ENCODE peak calls at places on chromosomes 6 and 20, in eight cellular contexts. One of them, this sample, is unnamed.

GRCh38 chr6:96381246-96381645 is 140.4 kb upstream of the UFL1 start:
- DNase-seq in SW 1271: no peak
- DNase-seq in mammary epithelial cell: no peak
- DNase-seq in cardiac fibroblast: no peak
- DNase-seq in left cardiac atrium: no peak
- DNase-seq in endothelial cell of umbilical vein: no peak
- DNase-seq in activated CD8-positive, alpha-beta memory T cell treated with anti-CD3 and anti-CD28 coated beads for 24 hours: no peak
- DNase-seq in stimulated activated CD4-positive, alpha-beta T cell treated with anti-CD3 and anti-CD28 coated beads, Interleukin-2, amount 100 ng/mL, for 48 hours: no peak
- DNase-seq in this sample: no peak

GRCh38 chr6:22079788-22080187 is 217.0 kb downstream of the PRL start:
- DNase-seq in mammary epithelial cell: no peak
- DNase-seq in endothelial cell of umbilical vein: no peak
- DNase-seq in SW 1271: no peak
- DNase-seq in activated CD8-positive, alpha-beta memory T cell treated with anti-CD3 and anti-CD28 coated beads for 24 hours: no peak
- DNase-seq in left cardiac atrium: peak; percentile 24
- DNase-seq in stimulated activated CD4-positive, alpha-beta T cell treated with anti-CD3 and anti-CD28 coated beads, Interleukin-2, amount 100 ng/mL, for 48 hours: no peak
- DNase-seq in cardiac fibroblast: peak; percentile 87
- DNase-seq in this sample: peak; percentile 49

GRCh38 chr20:62603021-62603906 is 39.0 kb upstream of the SLCO4A1 start:
- DNase-seq in cardiac fibroblast: no peak
- DNase-seq in endothelial cell of umbilical vein: peak; percentile 86
- DNase-seq in stimulated activated CD4-positive, alpha-beta T cell treated with anti-CD3 and anti-CD28 coated beads, Interleukin-2, amount 100 ng/mL, for 48 hours: no peak
- DNase-seq in activated CD8-positive, alpha-beta memory T cell treated with anti-CD3 and anti-CD28 coated beads for 24 hours: peak; percentile 79
- DNase-seq in left cardiac atrium: peak; percentile 72
- DNase-seq in mammary epithelial cell: peak; percentile 61
- DNase-seq in SW 1271: no peak
- DNase-seq in this sample: peak; percentile 88

GRCh38 chr20:59398552-59399265 is 98.3 kb downstream of the EDN3 start:
- DNase-seq in endothelial cell of umbilical vein: no peak
- DNase-seq in cardiac fibroblast: no peak
- DNase-seq in activated CD8-positive, alpha-beta memory T cell treated with anti-CD3 and anti-CD28 coated beads for 24 hours: no peak
- DNase-seq in stimulated activated CD4-positive, alpha-beta T cell treated with anti-CD3 and anti-CD28 coated beads, Interleukin-2, amount 100 ng/mL, for 48 hours: no peak
- DNase-seq in SW 1271: no peak
- DNase-seq in mammary epithelial cell: no peak
- DNase-seq in left cardiac atrium: no peak
- DNase-seq in this sample: no peak

GRCh38 chr6:26336355-26337198 is 28.4 kb upstream of the BTN3A2 start:
- DNase-seq in SW 1271: peak; percentile 43
- DNase-seq in activated CD8-positive, alpha-beta memory T cell treated with anti-CD3 and anti-CD28 coated beads for 24 hours: no peak
- DNase-seq in cardiac fibroblast: peak; percentile 70
- DNase-seq in left cardiac atrium: no peak
- DNase-seq in mammary epithelial cell: peak; percentile 69
- DNase-seq in stimulated activated CD4-positive, alpha-beta T cell treated with anti-CD3 and anti-CD28 coated beads, Interleukin-2, amount 100 ng/mL, for 48 hours: no peak
- DNase-seq in endothelial cell of umbilical vein: no peak
- DNase-seq in this sample: peak; percentile 37

GRCh38 chr20:53513489-53514298 is 79.9 kb downstream of the ZNF217 start:
- DNase-seq in endothelial cell of umbilical vein: no peak
- DNase-seq in cardiac fibroblast: no peak
- DNase-seq in left cardiac atrium: no peak
- DNase-seq in mammary epithelial cell: no peak
- DNase-seq in SW 1271: no peak
- DNase-seq in activated CD8-positive, alpha-beta memory T cell treated with anti-CD3 and anti-CD28 coated beads for 24 hours: no peak
- DNase-seq in stimulated activated CD4-positive, alpha-beta T cell treated with anti-CD3 and anti-CD28 coated beads, Interleukin-2, amount 100 ng/mL, for 48 hours: no peak
- DNase-seq in this sample: no peak

GRCh38 chr6:98828210-98828798 is 6.1 kb upstream of the POU3F2 start:
- DNase-seq in stimulated activated CD4-positive, alpha-beta T cell treated with anti-CD3 and anti-CD28 coated beads, Interleukin-2, amount 100 ng/mL, for 48 hours: no peak
- DNase-seq in endothelial cell of umbilical vein: no peak
- DNase-seq in cardiac fibroblast: no peak
- DNase-seq in left cardiac atrium: no peak
- DNase-seq in SW 1271: no peak
- DNase-seq in activated CD8-positive, alpha-beta memory T cell treated with anti-CD3 and anti-CD28 coated beads for 24 hours: no peak
- DNase-seq in mammary epithelial cell: no peak
- DNase-seq in this sample: no peak

GRCh38 chr20:46348972-46349741 is 40.9 kb upstream of the CDH22 start:
- DNase-seq in cardiac fibroblast: peak; percentile 54
- DNase-seq in left cardiac atrium: peak; percentile 62
- DNase-seq in endothelial cell of umbilical vein: peak; percentile 48
- DNase-seq in stimulated activated CD4-positive, alpha-beta T cell treated with anti-CD3 and anti-CD28 coated beads, Interleukin-2, amount 100 ng/mL, for 48 hours: peak; percentile 54
- DNase-seq in mammary epithelial cell: no peak
- DNase-seq in SW 1271: no peak
- DNase-seq in activated CD8-positive, alpha-beta memory T cell treated with anti-CD3 and anti-CD28 coated beads for 24 hours: peak; percentile 78
- DNase-seq in this sample: peak; percentile 50

GRCh38 chr6:105178110-105178509 is 1.7 kb downstream of the POPDC3 start:
- DNase-seq in left cardiac atrium: no peak
- DNase-seq in endothelial cell of umbilical vein: no peak
- DNase-seq in SW 1271: no peak
- DNase-seq in stimulated activated CD4-positive, alpha-beta T cell treated with anti-CD3 and anti-CD28 coated beads, Interleukin-2, amount 100 ng/mL, for 48 hours: no peak
- DNase-seq in activated CD8-positive, alpha-beta memory T cell treated with anti-CD3 and anti-CD28 coated beads for 24 hours: no peak
- DNase-seq in mammary epithelial cell: peak; percentile 89
- DNase-seq in cardiac fibroblast: peak; percentile 96
- DNase-seq in this sample: peak; percentile 74

GRCh38 chr6:148231572-148231971 is 111.1 kb upstream of the SASH1 start:
- DNase-seq in activated CD8-positive, alpha-beta memory T cell treated with anti-CD3 and anti-CD28 coated beads for 24 hours: no peak
- DNase-seq in SW 1271: no peak
- DNase-seq in endothelial cell of umbilical vein: no peak
- DNase-seq in cardiac fibroblast: peak; percentile 80
- DNase-seq in stimulated activated CD4-positive, alpha-beta T cell treated with anti-CD3 and anti-CD28 coated beads, Interleukin-2, amount 100 ng/mL, for 48 hours: no peak
- DNase-seq in mammary epithelial cell: peak; percentile 73
- DNase-seq in left cardiac atrium: no peak
- DNase-seq in this sample: no peak

GRCh38 chr6:2502096-2502997 is 248.4 kb downstream of the MYLK4 start:
- DNase-seq in activated CD8-positive, alpha-beta memory T cell treated with anti-CD3 and anti-CD28 coated beads for 24 hours: no peak
- DNase-seq in mammary epithelial cell: no peak
- DNase-seq in stimulated activated CD4-positive, alpha-beta T cell treated with anti-CD3 and anti-CD28 coated beads, Interleukin-2, amount 100 ng/mL, for 48 hours: no peak
- DNase-seq in left cardiac atrium: no peak
- DNase-seq in cardiac fibroblast: peak; percentile 36
- DNase-seq in SW 1271: no peak
- DNase-seq in endothelial cell of umbilical vein: no peak
- DNase-seq in this sample: no peak

GRCh38 chr6:128421788-128422187 is 98.6 kb downstream of the PTPRK start:
- DNase-seq in endothelial cell of umbilical vein: no peak
- DNase-seq in cardiac fibroblast: peak; percentile 33
- DNase-seq in stimulated activated CD4-positive, alpha-beta T cell treated with anti-CD3 and anti-CD28 coated beads, Interleukin-2, amount 100 ng/mL, for 48 hours: no peak
- DNase-seq in activated CD8-positive, alpha-beta memory T cell treated with anti-CD3 and anti-CD28 coated beads for 24 hours: no peak
- DNase-seq in left cardiac atrium: no peak
- DNase-seq in mammary epithelial cell: peak; percentile 40
- DNase-seq in SW 1271: no peak
- DNase-seq in this sample: peak; percentile 36